ENCODE peak calls at places on chromosome 22, in six cellular contexts. One of them, this sample, is unnamed.

GRCh38 chr22:48973694-48974041 is 854.0 kb downstream of the BRD1 start:
- DNase-seq in transverse colon: no peak
- DNase-seq in NCI-H1417: no peak
- DNase-seq in ACHN: no peak
- DNase-seq in A549: no peak
- DNase-seq in naive thymus-derived CD8-positive, alpha-beta T cell: no peak
- DNase-seq in this sample: no peak

GRCh38 chr22:46052801-46053562 is 76.0 kb upstream of the WNT7B start:
- DNase-seq in transverse colon: peak
- DNase-seq in naive thymus-derived CD8-positive, alpha-beta T cell: no peak
- DNase-seq in A549: no peak
- DNase-seq in ACHN: peak
- DNase-seq in NCI-H1417: no peak
- DNase-seq in this sample: no peak

GRCh38 chr22:48099671-48100070 is 1337.2 kb downstream of the TBC1D22A start:
- DNase-seq in A549: no peak
- DNase-seq in transverse colon: no peak
- DNase-seq in NCI-H1417: no peak
- DNase-seq in naive thymus-derived CD8-positive, alpha-beta T cell: no peak
- DNase-seq in ACHN: no peak
- DNase-seq in this sample: no peak

GRCh38 chr22:44136112-44136511 is 44.6 kb upstream of the PARVG start:
- DNase-seq in transverse colon: no peak
- DNase-seq in A549: no peak
- DNase-seq in NCI-H1417: no peak
- DNase-seq in naive thymus-derived CD8-positive, alpha-beta T cell: no peak
- DNase-seq in ACHN: no peak
- DNase-seq in this sample: no peak

GRCh38 chr22:28408702-28409101 is 270.9 kb downstream of the TTC28 start:
- DNase-seq in NCI-H1417: no peak
- DNase-seq in naive thymus-derived CD8-positive, alpha-beta T cell: no peak
- DNase-seq in transverse colon: no peak
- DNase-seq in A549: no peak
- DNase-seq in ACHN: no peak
- DNase-seq in this sample: no peak

GRCh38 chr22:30192427-30192826 is 54.1 kb downstream of the LIF start:
- DNase-seq in naive thymus-derived CD8-positive, alpha-beta T cell: no peak
- DNase-seq in transverse colon: no peak
- DNase-seq in A549: no peak
- DNase-seq in ACHN: no peak
- DNase-seq in NCI-H1417: no peak
- DNase-seq in this sample: no peak

GRCh38 chr22:32644252-32645100 is 157.0 kb upstream of the TIMP3 start:
- DNase-seq in ACHN: no peak
- DNase-seq in A549: no peak
- DNase-seq in NCI-H1417: no peak
- DNase-seq in transverse colon: peak
- DNase-seq in naive thymus-derived CD8-positive, alpha-beta T cell: peak
- DNase-seq in this sample: no peak

GRCh38 chr22:44261164-44261860 is 51.4 kb downstream of the SHISAL1 start:
- DNase-seq in NCI-H1417: no peak
- DNase-seq in A549: no peak
- DNase-seq in transverse colon: no peak
- DNase-seq in naive thymus-derived CD8-positive, alpha-beta T cell: no peak
- DNase-seq in ACHN: no peak
- DNase-seq in this sample: no peak

GRCh38 chr22:49964493-49965290 is 4.1 kb downstream of the PIM3 start:
- DNase-seq in A549: no peak
- DNase-seq in naive thymus-derived CD8-positive, alpha-beta T cell: no peak
- DNase-seq in transverse colon: peak
- DNase-seq in NCI-H1417: no peak
- DNase-seq in ACHN: no peak
- DNase-seq in this sample: peak

GRCh38 chr22:50445071-50445879 is 29.6 kb downstream of the SBF1 start:
- DNase-seq in NCI-H1417: no peak
- DNase-seq in naive thymus-derived CD8-positive, alpha-beta T cell: peak
- DNase-seq in ACHN: no peak
- DNase-seq in transverse colon: no peak
- DNase-seq in A549: no peak
- DNase-seq in this sample: no peak

GRCh38 chr22:24465566-24465965 is 29.6 kb upstream of the UPB1 start:
- DNase-seq in A549: peak
- DNase-seq in NCI-H1417: no peak
- DNase-seq in transverse colon: no peak
- DNase-seq in ACHN: peak
- DNase-seq in naive thymus-derived CD8-positive, alpha-beta T cell: no peak
- DNase-seq in this sample: no peak

GRCh38 chr22:36021649-36022048 is 7.0 kb downstream of the RBFOX2 start:
- DNase-seq in NCI-H1417: no peak
- DNase-seq in naive thymus-derived CD8-positive, alpha-beta T cell: no peak
- DNase-seq in transverse colon: no peak
- DNase-seq in ACHN: no peak
- DNase-seq in A549: no peak
- DNase-seq in this sample: no peak

GRCh38 chr22:42905702-42906183 is 48.7 kb upstream of the ARFGAP3 start:
- DNase-seq in NCI-H1417: no peak
- DNase-seq in naive thymus-derived CD8-positive, alpha-beta T cell: no peak
- DNase-seq in transverse colon: peak
- DNase-seq in ACHN: no peak
- DNase-seq in A549: no peak
- DNase-seq in this sample: no peak

GRCh38 chr22:20981787-20982562 is at the start of gene LZTR1:
- DNase-seq in NCI-H1417: peak
- DNase-seq in naive thymus-derived CD8-positive, alpha-beta T cell: peak
- DNase-seq in A549: peak
- DNase-seq in ACHN: peak
- DNase-seq in transverse colon: peak
- DNase-seq in this sample: peak

GRCh38 chr22:23530106-23530505 is 50.0 kb downstream of the IGLL1 start:
- DNase-seq in A549: no peak
- DNase-seq in transverse colon: no peak
- DNase-seq in ACHN: no peak
- DNase-seq in NCI-H1417: no peak
- DNase-seq in naive thymus-derived CD8-positive, alpha-beta T cell: no peak
- DNase-seq in this sample: no peak

GRCh38 chr22:39545310-39546063 is 12.9 kb upstream of the RPS19BP1 start:
- DNase-seq in transverse colon: peak
- DNase-seq in naive thymus-derived CD8-positive, alpha-beta T cell: peak
- DNase-seq in A549: no peak
- DNase-seq in ACHN: peak
- DNase-seq in NCI-H1417: no peak
- DNase-seq in this sample: peak

GRCh38 chr22:29740216-29740615 is 20.4 kb downstream of the CABP7 start:
- DNase-seq in NCI-H1417: no peak
- DNase-seq in transverse colon: no peak
- DNase-seq in ACHN: no peak
- DNase-seq in naive thymus-derived CD8-positive, alpha-beta T cell: no peak
- DNase-seq in A549: no peak
- DNase-seq in this sample: no peak

GRCh38 chr22:46963672-46964545 is 201.5 kb downstream of the TBC1D22A start:
- DNase-seq in NCI-H1417: peak
- DNase-seq in naive thymus-derived CD8-positive, alpha-beta T cell: no peak
- DNase-seq in A549: no peak
- DNase-seq in ACHN: no peak
- DNase-seq in transverse colon: no peak
- DNase-seq in this sample: no peak

GRCh38 chr22:50178471-50178864 is 7.2 kb upstream of the TRABD start:
- DNase-seq in NCI-H1417: no peak
- DNase-seq in ACHN: no peak
- DNase-seq in A549: no peak
- DNase-seq in naive thymus-derived CD8-positive, alpha-beta T cell: no peak
- DNase-seq in transverse colon: no peak
- DNase-seq in this sample: no peak

GRCh38 chr22:44096736-44097135 is 72.6 kb downstream of the PARVB start:
- DNase-seq in transverse colon: no peak
- DNase-seq in ACHN: no peak
- DNase-seq in naive thymus-derived CD8-positive, alpha-beta T cell: no peak
- DNase-seq in A549: no peak
- DNase-seq in NCI-H1417: no peak
- DNase-seq in this sample: no peak

GRCh38 chr22:49951001-49951677 is 9.4 kb upstream of the PIM3 start:
- DNase-seq in naive thymus-derived CD8-positive, alpha-beta T cell: no peak
- DNase-seq in NCI-H1417: no peak
- DNase-seq in A549: no peak
- DNase-seq in ACHN: no peak
- DNase-seq in transverse colon: peak
- DNase-seq in this sample: no peak

GRCh38 chr22:31096637-31097274 is 10.6 kb downstream of the SELENOM start:
- DNase-seq in naive thymus-derived CD8-positive, alpha-beta T cell: no peak
- DNase-seq in A549: no peak
- DNase-seq in ACHN: no peak
- DNase-seq in transverse colon: no peak
- DNase-seq in NCI-H1417: no peak
- DNase-seq in this sample: no peak

GRCh38 chr22:24521791-24522245 is 26.7 kb downstream of the UPB1 start:
- DNase-seq in ACHN: peak
- DNase-seq in transverse colon: peak
- DNase-seq in naive thymus-derived CD8-positive, alpha-beta T cell: peak
- DNase-seq in A549: peak
- DNase-seq in NCI-H1417: no peak
- DNase-seq in this sample: no peak

GRCh38 chr22:19019029-19019678 is 83.1 kb upstream of the PRODH start:
- DNase-seq in naive thymus-derived CD8-positive, alpha-beta T cell: no peak
- DNase-seq in A549: no peak
- DNase-seq in transverse colon: no peak
- DNase-seq in ACHN: no peak
- DNase-seq in NCI-H1417: no peak
- DNase-seq in this sample: no peak

GRCh38 chr22:22558972-22559603 is at the start of gene PRAME:
- DNase-seq in naive thymus-derived CD8-positive, alpha-beta T cell: peak
- DNase-seq in ACHN: peak
- DNase-seq in transverse colon: peak
- DNase-seq in NCI-H1417: peak
- DNase-seq in A549: peak
- DNase-seq in this sample: peak

GRCh38 chr22:30889996-30890480 is 78.5 kb downstream of the MORC2 start:
- DNase-seq in A549: no peak
- DNase-seq in NCI-H1417: no peak
- DNase-seq in naive thymus-derived CD8-positive, alpha-beta T cell: no peak
- DNase-seq in ACHN: no peak
- DNase-seq in transverse colon: no peak
- DNase-seq in this sample: no peak